ENCODE peak calls at places on chromosomes 1 and 21, in nine cellular contexts. One of them, this sample, is unnamed.

GRCh38 chr1:58904299-58905125 is 120.7 kb upstream of the JUN start:
- DNase-seq in ascending aorta: no peak
- DNase-seq in gastrocnemius medialis: no peak
- DNase-seq in lung: no peak
- DNase-seq in body of pancreas: no peak
- DNase-seq in HepG2: no peak
- DNase-seq in mammary epithelial cell: no peak
- DNase-seq in transverse colon: no peak
- DNase-seq in OCI-LY7: no peak
- DNase-seq in this sample: no peak

GRCh38 chr1:44348046-44348628 is 6.9 kb downstream of the ERI3 start:
- DNase-seq in body of pancreas: no peak
- DNase-seq in lung: no peak
- DNase-seq in ascending aorta: no peak
- DNase-seq in OCI-LY7: no peak
- DNase-seq in mammary epithelial cell: no peak
- DNase-seq in HepG2: no peak
- DNase-seq in gastrocnemius medialis: no peak
- DNase-seq in transverse colon: no peak
- DNase-seq in this sample: no peak

GRCh38 chr1:107934573-107934972 is 30.4 kb downstream of the VAV3 start:
- DNase-seq in ascending aorta: no peak
- DNase-seq in HepG2: no peak
- DNase-seq in mammary epithelial cell: no peak
- DNase-seq in lung: no peak
- DNase-seq in body of pancreas: no peak
- DNase-seq in OCI-LY7: peak
- DNase-seq in transverse colon: no peak
- DNase-seq in gastrocnemius medialis: no peak
- DNase-seq in this sample: no peak

GRCh38 chr21:29104239-29104708 is 26.2 kb upstream of the MAP3K7CL start:
- DNase-seq in HepG2: no peak
- DNase-seq in mammary epithelial cell: no peak
- DNase-seq in body of pancreas: no peak
- DNase-seq in lung: no peak
- DNase-seq in transverse colon: no peak
- DNase-seq in ascending aorta: no peak
- DNase-seq in gastrocnemius medialis: peak
- DNase-seq in OCI-LY7: no peak
- DNase-seq in this sample: no peak

GRCh38 chr1:148434832-148435231 is 48.3 kb downstream of the PPIAL4G start:
- DNase-seq in transverse colon: no peak
- DNase-seq in OCI-LY7: no peak
- DNase-seq in lung: no peak
- DNase-seq in HepG2: no peak
- DNase-seq in gastrocnemius medialis: no peak
- DNase-seq in body of pancreas: no peak
- DNase-seq in ascending aorta: no peak
- DNase-seq in mammary epithelial cell: no peak
- DNase-seq in this sample: no peak

GRCh38 chr1:22670352-22670964 is 17.4 kb downstream of the C1QB start:
- DNase-seq in body of pancreas: no peak
- DNase-seq in OCI-LY7: no peak
- DNase-seq in HepG2: no peak
- DNase-seq in ascending aorta: no peak
- DNase-seq in lung: no peak
- DNase-seq in gastrocnemius medialis: no peak
- DNase-seq in mammary epithelial cell: no peak
- DNase-seq in transverse colon: no peak
- DNase-seq in this sample: no peak

GRCh38 chr1:119827010-119827409 is 15.8 kb upstream of the REG4 start:
- DNase-seq in ascending aorta: no peak
- DNase-seq in body of pancreas: no peak
- DNase-seq in mammary epithelial cell: no peak
- DNase-seq in gastrocnemius medialis: no peak
- DNase-seq in lung: peak
- DNase-seq in transverse colon: no peak
- DNase-seq in HepG2: no peak
- DNase-seq in OCI-LY7: peak
- DNase-seq in this sample: peak

GRCh38 chr1:118223426-118223825 is 38.4 kb upstream of the SPAG17 start:
- DNase-seq in gastrocnemius medialis: peak
- DNase-seq in OCI-LY7: peak
- DNase-seq in HepG2: peak
- DNase-seq in mammary epithelial cell: no peak
- DNase-seq in ascending aorta: no peak
- DNase-seq in lung: no peak
- DNase-seq in body of pancreas: peak
- DNase-seq in transverse colon: no peak
- DNase-seq in this sample: no peak

GRCh38 chr1:88763649-88764406 is 79.8 kb downstream of the PKN2 start:
- DNase-seq in HepG2: no peak
- DNase-seq in transverse colon: no peak
- DNase-seq in ascending aorta: no peak
- DNase-seq in body of pancreas: no peak
- DNase-seq in mammary epithelial cell: peak
- DNase-seq in gastrocnemius medialis: no peak
- DNase-seq in OCI-LY7: no peak
- DNase-seq in lung: no peak
- DNase-seq in this sample: no peak

GRCh38 chr1:93552751-93553455 is 105.0 kb downstream of the FNBP1L start:
- DNase-seq in lung: no peak
- DNase-seq in OCI-LY7: no peak
- DNase-seq in mammary epithelial cell: peak
- DNase-seq in ascending aorta: no peak
- DNase-seq in body of pancreas: no peak
- DNase-seq in transverse colon: no peak
- DNase-seq in HepG2: peak
- DNase-seq in gastrocnemius medialis: no peak
- DNase-seq in this sample: no peak

GRCh38 chr1:173126421-173126820 is 75.7 kb upstream of the TNFSF18 start:
- DNase-seq in ascending aorta: no peak
- DNase-seq in OCI-LY7: no peak
- DNase-seq in body of pancreas: no peak
- DNase-seq in gastrocnemius medialis: no peak
- DNase-seq in lung: no peak
- DNase-seq in transverse colon: no peak
- DNase-seq in HepG2: no peak
- DNase-seq in mammary epithelial cell: no peak
- DNase-seq in this sample: no peak

GRCh38 chr1:77170687-77171086 is 48.5 kb downstream of the PIGK start:
- DNase-seq in OCI-LY7: no peak
- DNase-seq in body of pancreas: no peak
- DNase-seq in transverse colon: no peak
- DNase-seq in lung: no peak
- DNase-seq in mammary epithelial cell: no peak
- DNase-seq in ascending aorta: no peak
- DNase-seq in HepG2: no peak
- DNase-seq in gastrocnemius medialis: no peak
- DNase-seq in this sample: no peak

GRCh38 chr1:77179632-77180031 is 39.6 kb downstream of the PIGK start:
- DNase-seq in gastrocnemius medialis: no peak
- DNase-seq in mammary epithelial cell: no peak
- DNase-seq in OCI-LY7: no peak
- DNase-seq in lung: no peak
- DNase-seq in HepG2: no peak
- DNase-seq in body of pancreas: no peak
- DNase-seq in transverse colon: no peak
- DNase-seq in ascending aorta: no peak
- DNase-seq in this sample: no peak

DNA sequence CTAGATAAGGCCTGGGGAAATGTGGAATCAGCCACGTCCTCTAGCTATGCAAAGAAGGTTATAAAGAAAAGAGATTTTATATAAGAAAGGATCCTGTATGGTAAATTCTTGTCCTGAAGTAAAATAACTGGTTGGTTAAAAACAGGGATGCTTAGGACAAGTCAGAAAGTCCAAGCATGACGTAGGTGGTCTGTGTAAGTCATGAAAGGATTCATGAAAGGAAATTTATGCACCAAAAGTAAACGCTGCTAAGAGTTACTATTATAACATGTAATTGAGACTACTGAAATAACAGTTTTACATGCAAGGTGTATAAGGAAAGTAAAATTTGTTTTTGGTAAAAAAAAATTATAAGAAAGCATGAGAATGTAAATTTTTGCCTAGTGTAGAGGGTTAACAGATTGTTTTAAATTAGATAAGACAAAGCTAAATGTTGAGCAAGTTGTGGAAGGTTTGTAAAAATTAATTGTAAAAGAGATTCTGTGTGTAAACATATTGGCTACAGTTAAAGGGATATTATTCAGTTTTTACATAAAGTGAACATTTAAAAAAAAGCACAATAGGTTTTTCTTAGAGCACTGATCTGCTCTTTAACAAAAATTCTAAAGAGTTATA is 43.9 kb downstream of the PIGK start:
- DNase-seq in OCI-LY7: peak
- DNase-seq in transverse colon: no peak
- DNase-seq in gastrocnemius medialis: no peak
- DNase-seq in HepG2: no peak
- DNase-seq in body of pancreas: no peak
- DNase-seq in lung: no peak
- DNase-seq in mammary epithelial cell: peak
- DNase-seq in ascending aorta: no peak
- DNase-seq in this sample: no peak
- H3K27ac ChIP-seq in OCI-LY7: no peak
- H3K27ac ChIP-seq in transverse colon: no peak
- H3K27ac ChIP-seq in gastrocnemius medialis: no peak
- H3K27ac ChIP-seq in HepG2: no peak
- H3K27ac ChIP-seq in body of pancreas: no peak
- H3K27ac ChIP-seq in lung: no peak
- H3K27ac ChIP-seq in mammary epithelial cell: no peak
- H3K27ac ChIP-seq in ascending aorta: no peak
- H3K27ac ChIP-seq in this sample: no peak

DNA sequence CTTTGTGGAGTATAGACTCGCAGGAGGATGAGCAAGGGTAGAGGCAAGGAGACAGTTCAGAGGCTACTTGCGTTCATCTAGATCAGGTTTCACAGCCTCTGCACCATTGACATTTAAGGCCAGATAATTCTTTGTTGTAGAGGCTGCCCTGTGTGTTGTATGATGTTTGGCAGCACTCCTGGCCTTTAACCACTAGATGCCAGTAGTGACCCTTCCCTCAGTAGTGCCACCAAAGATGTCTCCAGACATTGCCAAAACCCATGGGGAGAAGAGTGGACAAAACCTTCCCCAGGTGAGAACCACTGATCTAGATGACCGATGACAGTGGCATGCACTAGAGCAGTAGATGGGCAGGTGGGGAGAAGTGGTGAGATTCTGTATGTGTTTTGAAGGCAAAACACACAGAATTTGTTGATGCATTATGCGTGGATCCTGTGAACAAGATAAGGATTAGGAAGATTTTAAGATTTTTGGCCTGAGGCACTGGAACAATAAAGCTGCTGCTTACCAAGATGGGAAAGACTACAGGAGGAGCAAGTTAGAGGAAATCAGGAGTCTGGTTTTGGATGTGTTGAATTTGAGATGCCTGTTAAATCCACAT is 9.9 kb upstream of the COG2 start:
- DNase-seq in ascending aorta: no peak
- DNase-seq in lung: no peak
- DNase-seq in HepG2: peak
- DNase-seq in body of pancreas: peak
- DNase-seq in OCI-LY7: peak
- DNase-seq in mammary epithelial cell: peak
- DNase-seq in transverse colon: peak
- DNase-seq in gastrocnemius medialis: no peak
- DNase-seq in this sample: peak
- TF ChIP-seq CTCF in ascending aorta: peak
- TF ChIP-seq CTCF in lung: peak
- TF ChIP-seq CTCF in HepG2: peak
- TF ChIP-seq CTCF in body of pancreas: peak
- TF ChIP-seq CTCF in OCI-LY7: peak
- TF ChIP-seq CTCF in mammary epithelial cell: peak
- TF ChIP-seq CTCF in transverse colon: peak
- TF ChIP-seq CTCF in gastrocnemius medialis: no peak
- TF ChIP-seq CTCF in this sample: peak

GRCh38 chr1:28070725-28071593 is 17.5 kb downstream of the EYA3 start:
- DNase-seq in ascending aorta: no peak
- DNase-seq in HepG2: no peak
- DNase-seq in transverse colon: no peak
- DNase-seq in lung: no peak
- DNase-seq in OCI-LY7: no peak
- DNase-seq in body of pancreas: no peak
- DNase-seq in gastrocnemius medialis: no peak
- DNase-seq in mammary epithelial cell: no peak
- DNase-seq in this sample: no peak
- H3K27ac ChIP-seq in ascending aorta: peak
- H3K27ac ChIP-seq in HepG2: no peak
- H3K27ac ChIP-seq in transverse colon: no peak
- H3K27ac ChIP-seq in lung: no peak
- H3K27ac ChIP-seq in OCI-LY7: peak
- H3K27ac ChIP-seq in body of pancreas: peak
- H3K27ac ChIP-seq in gastrocnemius medialis: no peak
- H3K27ac ChIP-seq in mammary epithelial cell: no peak
- H3K27ac ChIP-seq in this sample: no peak

GRCh38 chr1:185450123-185450788 is 133.2 kb upstream of the IVNS1ABP start:
- DNase-seq in OCI-LY7: no peak
- DNase-seq in body of pancreas: no peak
- DNase-seq in mammary epithelial cell: no peak
- DNase-seq in ascending aorta: no peak
- DNase-seq in gastrocnemius medialis: no peak
- DNase-seq in HepG2: no peak
- DNase-seq in lung: no peak
- DNase-seq in transverse colon: peak
- DNase-seq in this sample: no peak

GRCh38 chr1:185453496-185454192 is 136.6 kb upstream of the IVNS1ABP start:
- DNase-seq in lung: no peak
- DNase-seq in body of pancreas: no peak
- DNase-seq in transverse colon: no peak
- DNase-seq in ascending aorta: no peak
- DNase-seq in mammary epithelial cell: no peak
- DNase-seq in gastrocnemius medialis: no peak
- DNase-seq in HepG2: no peak
- DNase-seq in OCI-LY7: no peak
- DNase-seq in this sample: no peak

GRCh38 chr1:185449378-185450101 is 132.5 kb upstream of the IVNS1ABP start:
- DNase-seq in ascending aorta: no peak
- DNase-seq in gastrocnemius medialis: no peak
- DNase-seq in HepG2: no peak
- DNase-seq in transverse colon: no peak
- DNase-seq in OCI-LY7: no peak
- DNase-seq in mammary epithelial cell: no peak
- DNase-seq in body of pancreas: no peak
- DNase-seq in lung: no peak
- DNase-seq in this sample: no peak

GRCh38 chr1:185448591-185449186 is 131.6 kb upstream of the IVNS1ABP start:
- DNase-seq in OCI-LY7: no peak
- DNase-seq in mammary epithelial cell: no peak
- DNase-seq in transverse colon: no peak
- DNase-seq in body of pancreas: no peak
- DNase-seq in lung: no peak
- DNase-seq in HepG2: no peak
- DNase-seq in ascending aorta: no peak
- DNase-seq in gastrocnemius medialis: no peak
- DNase-seq in this sample: no peak

GRCh38 chr1:185450917-185451316 is 133.9 kb upstream of the IVNS1ABP start:
- DNase-seq in HepG2: no peak
- DNase-seq in lung: no peak
- DNase-seq in gastrocnemius medialis: no peak
- DNase-seq in mammary epithelial cell: no peak
- DNase-seq in OCI-LY7: no peak
- DNase-seq in body of pancreas: no peak
- DNase-seq in transverse colon: no peak
- DNase-seq in ascending aorta: no peak
- DNase-seq in this sample: no peak
- TF ChIP-seq CTCF in HepG2: no peak
- TF ChIP-seq CTCF in lung: no peak
- TF ChIP-seq CTCF in gastrocnemius medialis: no peak
- TF ChIP-seq CTCF in mammary epithelial cell: no peak
- TF ChIP-seq CTCF in OCI-LY7: no peak
- TF ChIP-seq CTCF in body of pancreas: no peak
- TF ChIP-seq CTCF in transverse colon: no peak
- TF ChIP-seq CTCF in ascending aorta: no peak
- TF ChIP-seq CTCF in this sample: no peak